ENCODE peak calls at places on chromosome 18, in four cellular contexts. One of them, this sample, is unnamed.

GRCh38 chr18:74796928-74797576 is 199.4 kb downstream of the ZNF407 start:
- DNase-seq in AG08396: peak; percentile 30
- DNase-seq in Right ventricle myocardium superior: no peak
- DNase-seq in endothelial cell: no peak
- DNase-seq in this sample: no peak

GRCh38 chr18:63302647-63303405 is 16.7 kb downstream of the BCL2 start:
- DNase-seq in AG08396: no peak
- DNase-seq in Right ventricle myocardium superior: no peak
- DNase-seq in endothelial cell: no peak
- DNase-seq in this sample: no peak

GRCh38 chr18:58691256-58691655 is 20.0 kb downstream of the MALT1 start:
- DNase-seq in AG08396: no peak
- DNase-seq in Right ventricle myocardium superior: no peak
- DNase-seq in endothelial cell: no peak
- DNase-seq in this sample: no peak

GRCh38 chr18:55048892-55049291 is 89.6 kb upstream of the CCDC68 start:
- DNase-seq in AG08396: peak; percentile 25
- DNase-seq in Right ventricle myocardium superior: no peak
- DNase-seq in endothelial cell: no peak
- DNase-seq in this sample: no peak

GRCh38 chr18:8397034-8397433 is 212.2 kb upstream of the RAB12 start:
- DNase-seq in AG08396: no peak
- DNase-seq in Right ventricle myocardium superior: no peak
- DNase-seq in endothelial cell: no peak
- DNase-seq in this sample: no peak

GRCh38 chr18:55337908-55338521 is 250.0 kb downstream of the TCF4 start:
- DNase-seq in AG08396: no peak
- DNase-seq in Right ventricle myocardium superior: peak; percentile 54
- DNase-seq in endothelial cell: no peak
- DNase-seq in this sample: peak; percentile 49

GRCh38 chr18:903703-904102 is 968 bp upstream of the ADCYAP1 start:
- DNase-seq in AG08396: peak; percentile 60
- DNase-seq in Right ventricle myocardium superior: peak; percentile 66
- DNase-seq in endothelial cell: peak; percentile 84
- DNase-seq in this sample: peak; percentile 75

GRCh38 chr18:46439037-46439436 is 218.0 kb downstream of the LOXHD1 start:
- DNase-seq in AG08396: no peak
- DNase-seq in Right ventricle myocardium superior: no peak
- DNase-seq in endothelial cell: no peak
- DNase-seq in this sample: no peak

GRCh38 chr18:42583197-42583776 is 532.2 kb downstream of the RIT2 start:
- DNase-seq in AG08396: no peak
- DNase-seq in Right ventricle myocardium superior: no peak
- DNase-seq in endothelial cell: no peak
- DNase-seq in this sample: no peak

GRCh38 chr18:62437520-62438329 is 85.1 kb upstream of the ZCCHC2 start:
- DNase-seq in AG08396: no peak
- DNase-seq in Right ventricle myocardium superior: peak; percentile 49
- DNase-seq in endothelial cell: no peak
- DNase-seq in this sample: peak; percentile 54

GRCh38 chr18:50653402-50654093 is 93.7 kb downstream of the MAPK4 start:
- DNase-seq in AG08396: no peak
- DNase-seq in Right ventricle myocardium superior: peak; percentile 78
- DNase-seq in endothelial cell: no peak
- DNase-seq in this sample: peak; percentile 46

GRCh38 chr18:61822879-61823278 is 69.9 kb downstream of the RNF152 start:
- DNase-seq in AG08396: no peak
- DNase-seq in Right ventricle myocardium superior: no peak
- DNase-seq in endothelial cell: no peak
- DNase-seq in this sample: no peak

GRCh38 chr18:68916734-68917133 is 118.9 kb downstream of the CCDC102B start:
- DNase-seq in AG08396: no peak
- DNase-seq in Right ventricle myocardium superior: no peak
- DNase-seq in endothelial cell: no peak
- DNase-seq in this sample: no peak

GRCh38 chr18:62399781-62400308 is 74.7 kb downstream of the TNFRSF11A start:
- DNase-seq in AG08396: no peak
- DNase-seq in Right ventricle myocardium superior: no peak
- DNase-seq in endothelial cell: peak; percentile 27
- DNase-seq in this sample: no peak

GRCh38 chr18:75223687-75224347 is 13.2 kb downstream of the TSHZ1 start:
- DNase-seq in AG08396: no peak
- DNase-seq in Right ventricle myocardium superior: no peak
- DNase-seq in endothelial cell: no peak
- DNase-seq in this sample: no peak

GRCh38 chr18:21031845-21032244 is 79.8 kb downstream of the ROCK1 start:
- DNase-seq in AG08396: no peak
- DNase-seq in Right ventricle myocardium superior: no peak
- DNase-seq in endothelial cell: no peak
- DNase-seq in this sample: no peak

GRCh38 chr18:48884306-48885235 is 66.2 kb downstream of the SMAD7 start:
- DNase-seq in AG08396: no peak
- DNase-seq in Right ventricle myocardium superior: peak; percentile 33
- DNase-seq in endothelial cell: no peak
- DNase-seq in this sample: no peak

GRCh38 chr18:63465059-63465458 is 11.7 kb upstream of the SERPINB5 start:
- DNase-seq in AG08396: no peak
- DNase-seq in Right ventricle myocardium superior: no peak
- DNase-seq in endothelial cell: no peak
- DNase-seq in this sample: no peak

GRCh38 chr18:80033181-80034067 is 810 bp upstream of the RBFA start:
- DNase-seq in AG08396: no peak
- DNase-seq in Right ventricle myocardium superior: peak; percentile 91
- DNase-seq in endothelial cell: no peak
- DNase-seq in this sample: no peak

GRCh38 chr18:45060102-45060501 is 379.4 kb downstream of the SETBP1 start:
- DNase-seq in AG08396: no peak
- DNase-seq in Right ventricle myocardium superior: no peak
- DNase-seq in endothelial cell: no peak
- DNase-seq in this sample: no peak

GRCh38 chr18:1846640-1847039 is 724.7 kb downstream of the METTL4 start:
- DNase-seq in AG08396: no peak
- DNase-seq in Right ventricle myocardium superior: no peak
- DNase-seq in endothelial cell: no peak
- DNase-seq in this sample: no peak

GRCh38 chr18:74980669-74981068 is 228.3 kb downstream of the PTGR3 start:
- DNase-seq in AG08396: no peak
- DNase-seq in Right ventricle myocardium superior: no peak
- DNase-seq in endothelial cell: no peak
- DNase-seq in this sample: no peak

GRCh38 chr18:354003-354402 is 86.2 kb upstream of the THOC1 start:
- DNase-seq in AG08396: no peak
- DNase-seq in Right ventricle myocardium superior: no peak
- DNase-seq in endothelial cell: no peak
- DNase-seq in this sample: no peak

GRCh38 chr18:45253973-45254372 is 361.3 kb upstream of the SLC14A2 start:
- DNase-seq in AG08396: no peak
- DNase-seq in Right ventricle myocardium superior: peak; percentile 64
- DNase-seq in endothelial cell: no peak
- DNase-seq in this sample: peak; percentile 68

GRCh38 chr18:80108122-80108536 is 933 bp upstream of the ADNP2 start:
- DNase-seq in AG08396: no peak
- DNase-seq in Right ventricle myocardium superior: peak; percentile 41
- DNase-seq in endothelial cell: no peak
- DNase-seq in this sample: peak; percentile 62

GRCh38 chr18:2425426-2426317 is 145.6 kb downstream of the METTL4 start:
- DNase-seq in AG08396: no peak
- DNase-seq in Right ventricle myocardium superior: no peak
- DNase-seq in endothelial cell: no peak
- DNase-seq in this sample: no peak

GRCh38 chr18:48928787-48929186 is 22.0 kb downstream of the SMAD7 start:
- DNase-seq in AG08396: no peak
- DNase-seq in Right ventricle myocardium superior: peak; percentile 85
- DNase-seq in endothelial cell: no peak
- DNase-seq in this sample: peak; percentile 90

GRCh38 chr18:51279367-51279984 is 82.0 kb upstream of the MEX3C start:
- DNase-seq in AG08396: no peak
- DNase-seq in Right ventricle myocardium superior: no peak
- DNase-seq in endothelial cell: no peak
- DNase-seq in this sample: no peak

GRCh38 chr18:5107990-5108389 is 89.1 kb downstream of the AKAIN1 start:
- DNase-seq in AG08396: no peak
- DNase-seq in Right ventricle myocardium superior: no peak
- DNase-seq in endothelial cell: peak; percentile 19
- DNase-seq in this sample: no peak

GRCh38 chr18:59005266-59005665 is 134.4 kb upstream of the SEC11C start:
- DNase-seq in AG08396: peak; percentile 33
- DNase-seq in Right ventricle myocardium superior: peak; percentile 71
- DNase-seq in endothelial cell: peak; percentile 34
- DNase-seq in this sample: peak; percentile 87

GRCh38 chr18:23095463-23095862 is 39.8 kb upstream of the CABLES1 start:
- DNase-seq in AG08396: no peak
- DNase-seq in Right ventricle myocardium superior: no peak
- DNase-seq in endothelial cell: no peak
- DNase-seq in this sample: no peak

GRCh38 chr18:34483198-34483597 is 226.9 kb upstream of the DTNA start:
- DNase-seq in AG08396: no peak
- DNase-seq in Right ventricle myocardium superior: no peak
- DNase-seq in endothelial cell: no peak
- DNase-seq in this sample: no peak

GRCh38 chr18:60549338-60549960 is 176.9 kb upstream of the MC4R start:
- DNase-seq in AG08396: peak; percentile 16
- DNase-seq in Right ventricle myocardium superior: no peak
- DNase-seq in endothelial cell: peak; percentile 36
- DNase-seq in this sample: no peak

GRCh38 chr18:76274470-76275289 is 220.4 kb downstream of the ZNF516 start:
- DNase-seq in AG08396: no peak
- DNase-seq in Right ventricle myocardium superior: no peak
- DNase-seq in endothelial cell: peak; percentile 45
- DNase-seq in this sample: peak; percentile 64

GRCh38 chr18:30491815-30492551 is 550.6 kb downstream of the DSC3 start:
- DNase-seq in AG08396: no peak
- DNase-seq in Right ventricle myocardium superior: no peak
- DNase-seq in endothelial cell: no peak
- DNase-seq in this sample: no peak

GRCh38 chr18:35513181-35513932 is 15.6 kb upstream of the INO80C start:
- DNase-seq in AG08396: peak; percentile 61
- DNase-seq in Right ventricle myocardium superior: peak; percentile 72
- DNase-seq in endothelial cell: no peak
- DNase-seq in this sample: peak; percentile 73

GRCh38 chr18:26617151-26617554 is 68.8 kb upstream of the KCTD1 start:
- DNase-seq in AG08396: peak; percentile 64
- DNase-seq in Right ventricle myocardium superior: no peak
- DNase-seq in endothelial cell: no peak
- DNase-seq in this sample: no peak

GRCh38 chr18:49890041-49890440 is 76.7 kb upstream of the ACAA2 start:
- DNase-seq in AG08396: no peak
- DNase-seq in Right ventricle myocardium superior: no peak
- DNase-seq in endothelial cell: no peak
- DNase-seq in this sample: no peak

GRCh38 chr18:48238636-48239035 is 170.5 kb downstream of the ZBTB7C start:
- DNase-seq in AG08396: no peak
- DNase-seq in Right ventricle myocardium superior: no peak
- DNase-seq in endothelial cell: no peak
- DNase-seq in this sample: no peak

GRCh38 chr18:62420513-62421209 is 95.6 kb downstream of the TNFRSF11A start:
- DNase-seq in AG08396: peak; percentile 17
- DNase-seq in Right ventricle myocardium superior: peak; percentile 42
- DNase-seq in endothelial cell: no peak
- DNase-seq in this sample: no peak